ENCODE peak calls at places on chromosomes 12 and 14, in four cellular contexts. Q is AG10803, Y is fibroblast of mammary gland, R is lung. J is an unnamed sample.

GRCh38 chr14:22982013-22982476 is 306 bp downstream of the AJUBA start:
- DNase-seq in Q (no peak), Y (no peak), R (no peak), J (no peak)

GRCh38 chr14:75752907-75753594 is 92.0 kb downstream of the TTLL5 start:
- DNase-seq in Q (peak; percentile 33), Y (peak; percentile 30), R (no peak), J (no peak)

GRCh38 chr12:68559984-68560822 is 50.5 kb upstream of the RAP1B start:
- DNase-seq in Q (peak; percentile 65), Y (no peak), R (peak; percentile 33), J (no peak)

GRCh38 chr12:93568091-93568490 is 4.4 kb upstream of the SOCS2 start:
- DNase-seq in Q (no peak), Y (no peak), R (no peak), J (no peak)

GRCh38 chr12:100798799-100799198 is 4.2 kb downstream of the ANO4 start:
- DNase-seq in Q (no peak), Y (no peak), R (no peak), J (no peak)

GRCh38 chr12:42326466-42327226 is 679 bp downstream of the PPHLN1 start:
- DNase-seq in Q (peak; percentile 51), Y (peak; percentile 46), R (no peak), J (peak; percentile 38)

GRCh38 chr12:125305221-125305620 is 240.0 kb downstream of the AACS start:
- DNase-seq in Q (no peak), Y (no peak), R (no peak), J (no peak)

GRCh38 chr14:92460916-92461579 is 52.5 kb upstream of the RIN3 start:
- DNase-seq in Q (peak; percentile 87), Y (peak; percentile 66), R (no peak), J (no peak)

DNA sequence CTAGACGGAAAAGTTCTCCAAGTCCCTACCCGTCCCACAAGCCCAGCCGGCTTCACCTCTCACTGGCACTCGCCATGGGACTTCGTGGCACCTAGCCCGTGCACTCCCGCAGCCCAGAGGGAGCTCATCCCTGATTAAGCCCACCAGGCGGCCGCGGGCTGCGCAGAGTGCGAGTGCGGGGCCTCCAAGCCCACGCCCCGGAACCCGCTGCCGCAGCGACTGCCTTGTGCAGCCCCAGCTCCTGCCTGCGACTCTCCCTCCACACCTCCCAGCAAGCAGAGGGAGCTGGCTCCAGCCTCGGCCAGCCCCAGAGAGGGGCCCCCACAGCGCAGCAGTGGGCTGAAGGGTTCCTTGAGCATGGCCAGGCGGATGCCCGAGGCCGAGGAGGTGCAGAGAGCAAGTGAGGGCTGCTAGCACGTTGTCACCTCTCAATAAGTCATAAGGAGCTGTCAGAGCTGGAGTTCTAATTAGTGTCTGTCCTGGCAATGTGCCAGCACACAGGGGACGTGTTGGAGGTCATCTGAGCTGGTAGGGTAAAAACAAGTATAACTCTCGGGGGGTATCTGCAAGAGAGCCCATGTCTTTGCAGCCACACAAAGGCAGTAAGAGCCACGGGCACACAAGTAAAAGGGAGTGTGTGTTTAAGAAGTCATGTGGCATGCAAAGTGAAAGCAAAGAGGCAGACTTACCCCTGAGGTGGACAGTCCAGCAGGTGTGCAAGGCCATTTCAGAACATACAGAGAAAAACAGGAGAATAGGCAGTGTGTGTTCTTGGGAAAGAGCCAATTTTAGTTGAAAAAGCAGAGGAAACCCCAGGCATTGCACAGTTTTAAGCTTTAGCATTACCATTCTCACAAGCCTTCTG is 27.1 kb upstream of the TMTC2 start:
- DNase-seq in Q (no peak), Y (no peak), R (no peak), J (no peak)
- H3K4me3 ChIP-seq in Q (no peak overlapping the region), Y (no peak overlapping the region), R (no peak overlapping the region), J (no peak overlapping the region)

DNA sequence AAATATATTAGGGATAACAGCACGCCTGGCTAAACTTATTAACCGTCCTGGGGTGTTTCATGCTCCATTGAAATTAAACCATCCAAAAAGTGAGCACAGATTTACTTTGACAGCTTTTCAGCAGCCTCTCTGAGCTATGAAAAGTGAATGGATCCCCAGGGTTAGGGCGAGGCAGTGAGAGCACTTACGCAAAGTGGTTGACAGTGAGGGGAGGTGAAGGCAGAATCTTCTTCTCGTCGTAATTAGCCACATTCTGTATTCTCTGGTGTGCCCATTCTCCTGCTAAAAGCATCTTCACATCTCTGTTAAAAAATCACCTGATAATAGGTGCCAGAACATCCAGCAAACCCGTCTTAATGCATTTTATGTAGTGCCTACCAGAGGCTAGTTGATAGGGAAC is 1.9 kb downstream of the TMTC2 start:
- DNase-seq in Q (no peak), Y (no peak), R (no peak), J (no peak)
- H3K4me3 ChIP-seq in Q (peak overlapping the region; percentile 97), Y (no peak overlapping the region), R (no peak overlapping the region), J (no peak overlapping the region)

GRCh38 chr12:120093592-120094355 is 22.8 kb downstream of the RAB35 start:
- DNase-seq in Q (no peak), Y (no peak), R (no peak), J (peak; percentile 42)
- H3K4me3 ChIP-seq in Q (no peak overlapping the region), Y (no peak overlapping the region), R (no peak overlapping the region), J (no peak overlapping the region)

GRCh38 chr14:20798318-20798717 is 4.3 kb downstream of the RNASE1 start:
- DNase-seq in Q (no peak), Y (no peak), R (no peak), J (no peak)

GRCh38 chr14:20799444-20799843 is 3.2 kb downstream of the RNASE1 start:
- DNase-seq in Q (no peak), Y (no peak), R (no peak), J (no peak)

GRCh38 chr14:20798932-20799331 is 3.7 kb downstream of the RNASE1 start:
- DNase-seq in Q (no peak), Y (no peak), R (no peak), J (no peak)

GRCh38 chr14:20801726-20802125 is 918 bp downstream of the RNASE1 start:
- DNase-seq in Q (no peak), Y (no peak), R (peak; percentile 75), J (peak; percentile 35)

DNA sequence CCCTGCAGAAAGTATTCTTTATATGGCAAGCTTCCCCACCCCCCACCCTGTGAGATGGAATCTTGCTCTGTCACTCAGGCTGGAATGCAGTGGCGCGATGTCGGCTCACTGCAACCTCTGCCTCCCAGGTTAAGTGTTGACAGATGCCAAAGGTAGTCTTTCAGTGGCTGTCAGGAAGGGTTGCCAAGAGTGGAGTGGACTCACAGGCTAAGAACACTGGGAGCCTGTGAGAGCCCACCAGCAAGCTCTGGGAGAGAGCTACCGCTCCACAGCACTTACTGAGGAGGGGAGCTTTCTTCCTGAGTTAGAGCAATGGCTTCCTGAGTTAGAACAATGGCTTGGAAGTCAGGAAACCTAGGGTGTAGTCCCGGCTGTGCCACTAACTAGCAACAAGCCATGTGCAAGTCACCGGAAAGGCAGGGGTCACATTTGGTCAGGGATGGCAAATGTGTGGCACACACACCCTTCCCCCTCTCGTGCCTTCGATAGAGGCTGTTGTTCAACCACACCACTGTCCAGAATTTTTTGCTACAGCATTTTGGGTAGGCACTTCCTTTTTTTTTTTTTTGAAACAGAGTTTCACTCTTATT is 2.6 kb downstream of the RNASE1 start:
- DNase-seq in Q (no peak), Y (no peak), R (peak; percentile 78), J (peak; percentile 35)
- H3K4me3 ChIP-seq in Q (no peak overlapping the region), Y (no peak overlapping the region), R (no peak overlapping the region), J (peak overlapping the region; percentile 24)

GRCh38 chr12:57456737-57457490 is 1.8 kb downstream of the INHBE start:
- DNase-seq in Q (no peak), Y (no peak), R (no peak), J (no peak)

GRCh38 chr12:57460457-57461325 is 1.1 kb downstream of the GLI1 start:
- DNase-seq in Q (no peak), Y (no peak), R (no peak), J (peak; percentile 40)

GRCh38 chr12:57459750-57460400 is at the start of gene GLI1:
- DNase-seq in Q (peak; percentile 41), Y (no peak), R (no peak), J (peak; percentile 68)

GRCh38 chr12:57459055-57459749 is 383 bp upstream of the GLI1 start:
- DNase-seq in Q (peak; percentile 95), Y (peak; percentile 94), R (peak; percentile 94), J (peak; percentile 97)

GRCh38 chr12:57458665-57459054 is 925 bp upstream of the GLI1 start:
- DNase-seq in Q (no peak), Y (no peak), R (no peak), J (no peak)
- H3K4me3 ChIP-seq in Q (peak overlapping the region; percentile 83), Y (peak overlapping the region; percentile 79), R (no peak overlapping the region), J (peak overlapping the region; percentile 62)

GRCh38 chr12:16299403-16299802 is 21.9 kb upstream of the SLC15A5 start:
- DNase-seq in Q (no peak), Y (peak; percentile 54), R (no peak), J (no peak)

GRCh38 chr12:16300706-16301105 is 23.2 kb upstream of the SLC15A5 start:
- DNase-seq in Q (peak; percentile 56), Y (peak; percentile 50), R (no peak), J (no peak)

GRCh38 chr12:16297521-16297920 is 20.0 kb upstream of the SLC15A5 start:
- DNase-seq in Q (no peak), Y (no peak), R (no peak), J (no peak)

GRCh38 chr12:16303939-16304338 is 26.5 kb upstream of the SLC15A5 start:
- DNase-seq in Q (no peak), Y (no peak), R (no peak), J (no peak)

GRCh38 chr12:16300222-16300621 is 22.7 kb upstream of the SLC15A5 start:
- DNase-seq in Q (peak; percentile 60), Y (peak; percentile 56), R (no peak), J (no peak)
- H3K4me3 ChIP-seq in Q (no peak overlapping the region), Y (no peak overlapping the region), R (no peak overlapping the region), J (no peak overlapping the region)

GRCh38 chr12:2302711-2303255 is 250.0 kb downstream of the CACNA1C start:
- DNase-seq in Q (no peak), Y (no peak), R (no peak), J (no peak)

GRCh38 chr12:2299207-2299606 is 246.4 kb downstream of the CACNA1C start:
- DNase-seq in Q (no peak), Y (no peak), R (no peak), J (no peak)

GRCh38 chr12:2300168-2300567 is 247.4 kb downstream of the CACNA1C start:
- DNase-seq in Q (no peak), Y (no peak), R (no peak), J (no peak)

GRCh38 chr12:2300886-2301285 is 248.1 kb downstream of the CACNA1C start:
- DNase-seq in Q (no peak), Y (no peak), R (no peak), J (no peak)

DNA sequence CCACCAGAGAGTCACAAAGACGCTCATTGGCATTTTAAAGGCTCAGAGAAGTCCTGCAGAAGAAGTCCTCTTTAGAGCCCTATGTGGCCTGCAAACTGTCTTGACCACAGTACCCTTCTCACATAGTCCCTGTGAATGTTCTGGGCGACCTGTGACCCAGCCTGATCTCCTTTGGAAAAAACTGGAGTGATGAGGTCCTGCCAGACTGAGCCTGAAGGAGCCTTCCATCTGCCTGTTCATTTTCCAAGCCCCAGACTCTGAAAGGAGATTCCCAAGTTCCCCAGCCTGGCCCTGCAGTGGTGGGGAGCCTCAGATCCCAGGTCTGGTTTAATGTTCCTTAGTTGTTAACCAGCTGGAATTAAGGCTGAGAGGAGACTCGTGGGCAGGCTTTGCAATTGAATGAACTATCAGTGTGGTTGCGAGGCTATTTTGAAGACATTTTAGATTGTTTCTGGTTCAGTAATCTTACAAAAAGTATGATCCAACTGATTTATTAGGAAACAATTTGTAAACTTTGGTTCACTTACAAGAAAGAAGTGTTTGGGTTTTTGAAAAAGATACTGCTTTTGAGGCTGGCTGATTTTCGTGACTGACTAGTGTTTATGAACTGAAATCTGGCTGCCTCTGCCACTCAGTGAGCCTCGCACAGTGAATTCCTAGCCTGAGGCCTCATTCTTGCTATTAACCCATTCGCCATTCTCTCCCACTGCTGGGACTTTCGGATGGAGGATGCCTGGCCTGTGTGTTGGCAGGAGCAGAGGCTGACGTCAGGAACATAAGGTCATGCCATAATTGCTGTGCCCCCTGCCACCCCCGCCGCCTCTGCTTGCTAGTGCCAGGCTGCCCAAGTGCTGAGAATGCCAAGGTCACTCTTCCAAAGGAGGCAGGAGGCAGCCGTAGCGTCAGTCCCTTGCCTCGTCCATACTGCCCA is 249.0 kb downstream of the CACNA1C start:
- DNase-seq in Q (peak; percentile 92), Y (peak; percentile 36), R (no peak), J (no peak)
- H3K4me3 ChIP-seq in Q (peak overlapping the region; percentile 8), Y (no peak overlapping the region), R (no peak overlapping the region), J (no peak overlapping the region)

J was measured in K562.